ENCODE peak calls at places on chromosomes 1 and 21, in eight cellular contexts. One of them, this sample, is unnamed.

GRCh38 chr1:159800177-159800935 is 1.8 kb upstream of the FCRL6 start:
- DNase-seq in PC-3: peak; percentile 19
- DNase-seq in mammary epithelial cell: no peak
- DNase-seq in H9: no peak
- DNase-seq in neural progenitor cell: no peak
- DNase-seq in GM23248: peak; percentile 34
- DNase-seq in fibroblast of lung: no peak
- DNase-seq in neuronal stem cell: no peak
- DNase-seq in this sample: no peak

GRCh38 chr1:920506-920905 is 3.2 kb upstream of the SAMD11 start:
- DNase-seq in PC-3: no peak
- DNase-seq in mammary epithelial cell: no peak
- DNase-seq in H9: no peak
- DNase-seq in neural progenitor cell: no peak
- DNase-seq in GM23248: no peak
- DNase-seq in fibroblast of lung: no peak
- DNase-seq in neuronal stem cell: no peak
- DNase-seq in this sample: no peak

GRCh38 chr1:210143465-210144062 is 89.0 kb upstream of the SERTAD4 start:
- DNase-seq in PC-3: peak; percentile 95
- DNase-seq in mammary epithelial cell: peak; percentile 51
- DNase-seq in H9: peak; percentile 34
- DNase-seq in neural progenitor cell: peak; percentile 81
- DNase-seq in GM23248: peak; percentile 75
- DNase-seq in fibroblast of lung: peak; percentile 63
- DNase-seq in neuronal stem cell: peak; percentile 54
- DNase-seq in this sample: peak; percentile 75

GRCh38 chr1:200153277-200154055 is 126.0 kb downstream of the NR5A2 start:
- DNase-seq in PC-3: no peak
- DNase-seq in mammary epithelial cell: no peak
- DNase-seq in H9: no peak
- DNase-seq in neural progenitor cell: no peak
- DNase-seq in GM23248: no peak
- DNase-seq in fibroblast of lung: no peak
- DNase-seq in neuronal stem cell: no peak
- DNase-seq in this sample: no peak

GRCh38 chr1:223702735-223703667 is 9.3 kb upstream of the CAPN2 start:
- DNase-seq in PC-3: peak; percentile 98
- DNase-seq in mammary epithelial cell: peak; percentile 59
- DNase-seq in H9: no peak
- DNase-seq in neural progenitor cell: no peak
- DNase-seq in GM23248: peak; percentile 96
- DNase-seq in fibroblast of lung: peak; percentile 76
- DNase-seq in neuronal stem cell: no peak
- DNase-seq in this sample: no peak

GRCh38 chr1:91582431-91582921 is 81.8 kb downstream of the CDC7 start:
- DNase-seq in PC-3: peak; percentile 89
- DNase-seq in mammary epithelial cell: peak; percentile 85
- DNase-seq in H9: no peak
- DNase-seq in neural progenitor cell: no peak
- DNase-seq in GM23248: peak; percentile 95
- DNase-seq in fibroblast of lung: peak; percentile 97
- DNase-seq in neuronal stem cell: no peak
- DNase-seq in this sample: no peak

GRCh38 chr1:194055545-194055944 is 869.1 kb upstream of the B3GALT2 start:
- DNase-seq in PC-3: no peak
- DNase-seq in mammary epithelial cell: no peak
- DNase-seq in H9: no peak
- DNase-seq in neural progenitor cell: no peak
- DNase-seq in GM23248: no peak
- DNase-seq in fibroblast of lung: peak; percentile 10
- DNase-seq in neuronal stem cell: no peak
- DNase-seq in this sample: no peak

GRCh38 chr1:81226603-81226928 is 574.2 kb upstream of the ADGRL2 start:
- DNase-seq in PC-3: no peak
- DNase-seq in mammary epithelial cell: no peak
- DNase-seq in H9: no peak
- DNase-seq in neural progenitor cell: no peak
- DNase-seq in GM23248: no peak
- DNase-seq in fibroblast of lung: no peak
- DNase-seq in neuronal stem cell: no peak
- DNase-seq in this sample: no peak

GRCh38 chr1:37479255-37480124 is 5.1 kb downstream of the ZC3H12A start:
- DNase-seq in PC-3: peak; percentile 98
- DNase-seq in mammary epithelial cell: peak; percentile 99
- DNase-seq in H9: no peak
- DNase-seq in neural progenitor cell: no peak
- DNase-seq in GM23248: peak; percentile 97
- DNase-seq in fibroblast of lung: peak; percentile 88
- DNase-seq in neuronal stem cell: no peak
- DNase-seq in this sample: peak; percentile 98

GRCh38 chr21:18155508-18156193 is 89.0 kb upstream of the CHODL start:
- DNase-seq in PC-3: peak; percentile 9
- DNase-seq in mammary epithelial cell: no peak
- DNase-seq in H9: no peak
- DNase-seq in neural progenitor cell: peak; percentile 42
- DNase-seq in GM23248: no peak
- DNase-seq in fibroblast of lung: peak; percentile 36
- DNase-seq in neuronal stem cell: peak; percentile 26
- DNase-seq in this sample: no peak

GRCh38 chr1:147904726-147905125 is 2.1 kb downstream of the GJA8 start:
- DNase-seq in PC-3: no peak
- DNase-seq in mammary epithelial cell: no peak
- DNase-seq in H9: no peak
- DNase-seq in neural progenitor cell: no peak
- DNase-seq in GM23248: no peak
- DNase-seq in fibroblast of lung: no peak
- DNase-seq in neuronal stem cell: no peak
- DNase-seq in this sample: no peak

GRCh38 chr1:107926436-107927080 is 38.4 kb downstream of the VAV3 start:
- DNase-seq in PC-3: peak; percentile 3
- DNase-seq in mammary epithelial cell: peak; percentile 55
- DNase-seq in H9: no peak
- DNase-seq in neural progenitor cell: no peak
- DNase-seq in GM23248: no peak
- DNase-seq in fibroblast of lung: peak; percentile 13
- DNase-seq in neuronal stem cell: no peak
- DNase-seq in this sample: no peak

GRCh38 chr1:170663011-170663410 is 920 bp upstream of the PRRX1 start:
- DNase-seq in PC-3: no peak
- DNase-seq in mammary epithelial cell: no peak
- DNase-seq in H9: peak; percentile 36
- DNase-seq in neural progenitor cell: peak; percentile 75
- DNase-seq in GM23248: peak; percentile 57
- DNase-seq in fibroblast of lung: peak; percentile 40
- DNase-seq in neuronal stem cell: no peak
- DNase-seq in this sample: no peak

DNA sequence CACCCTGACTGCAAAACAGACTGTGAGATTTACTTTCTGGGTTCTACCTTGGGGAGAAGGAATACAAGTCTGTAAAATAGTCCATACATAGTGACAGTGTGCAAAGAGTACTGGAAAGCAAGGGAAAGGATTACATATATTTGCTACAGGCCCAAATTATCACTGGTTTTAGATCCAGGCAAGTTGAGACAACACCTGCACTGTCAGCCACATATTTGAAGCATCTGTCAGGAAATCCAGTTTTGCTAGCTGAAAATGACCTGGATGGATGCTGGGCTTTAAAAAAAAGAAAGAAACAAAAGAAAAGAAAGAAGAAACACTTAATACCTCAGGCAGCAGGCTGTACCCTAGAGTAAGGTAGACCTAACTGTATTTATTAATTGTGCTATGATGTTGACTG is 23.9 kb upstream of the SPRR2G start:
- DNase-seq in PC-3: no peak
- DNase-seq in mammary epithelial cell: peak; percentile 81
- DNase-seq in H9: no peak
- DNase-seq in neural progenitor cell: no peak
- DNase-seq in GM23248: no peak
- DNase-seq in fibroblast of lung: no peak
- DNase-seq in neuronal stem cell: no peak
- DNase-seq in this sample: no peak
- H3K9ac ChIP-seq in PC-3: no peak overlapping the region
- H3K9ac ChIP-seq in mammary epithelial cell: no peak overlapping the region
- H3K9ac ChIP-seq in H9: no peak overlapping the region
- H3K9ac ChIP-seq in neural progenitor cell: no peak overlapping the region
- H3K9ac ChIP-seq in GM23248: no peak overlapping the region
- H3K9ac ChIP-seq in fibroblast of lung: no peak overlapping the region
- H3K9ac ChIP-seq in neuronal stem cell: no peak overlapping the region
- H3K9ac ChIP-seq in this sample: no peak overlapping the region

DNA sequence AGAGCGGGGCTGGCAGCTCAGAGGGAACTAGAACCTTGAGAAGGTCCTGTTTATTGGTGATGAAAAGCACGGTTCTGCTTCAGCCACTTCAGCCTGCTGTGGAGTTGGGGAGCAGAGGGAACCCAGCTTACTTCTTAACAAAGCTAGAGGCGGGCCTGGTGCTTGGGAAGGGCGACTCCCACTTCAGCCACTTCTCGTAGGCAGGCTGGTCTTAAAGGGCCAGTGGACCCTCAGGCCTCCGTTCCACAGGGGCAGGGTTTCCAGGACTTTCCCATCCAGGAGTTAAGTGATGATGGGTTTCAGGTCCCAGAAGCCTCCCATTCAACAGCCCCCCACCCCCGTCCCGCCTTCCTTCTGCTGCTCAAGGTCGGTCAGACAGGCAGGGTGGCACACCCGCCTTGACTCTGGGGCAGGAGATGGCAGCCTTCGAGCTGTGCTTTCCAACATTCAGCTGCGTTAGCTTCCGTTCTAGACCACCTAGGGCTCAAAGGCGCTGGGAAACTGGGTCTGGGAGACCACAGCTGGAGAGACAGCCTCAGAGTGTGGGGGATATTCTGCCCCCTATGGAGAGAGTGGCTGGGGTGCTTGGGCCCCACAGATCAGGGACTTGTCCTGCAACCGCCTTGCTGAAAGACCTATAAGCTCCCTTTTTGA is 3.4 kb downstream of the RUNX3 start:
- DNase-seq in PC-3: no peak
- DNase-seq in mammary epithelial cell: no peak
- DNase-seq in H9: no peak
- DNase-seq in neural progenitor cell: peak; percentile 66
- DNase-seq in GM23248: peak; percentile 57
- DNase-seq in fibroblast of lung: no peak
- DNase-seq in neuronal stem cell: peak; percentile 53
- DNase-seq in this sample: no peak
- H3K9ac ChIP-seq in PC-3: no peak overlapping the region
- H3K9ac ChIP-seq in mammary epithelial cell: no peak overlapping the region
- H3K9ac ChIP-seq in H9: no peak overlapping the region
- H3K9ac ChIP-seq in neural progenitor cell: no peak overlapping the region
- H3K9ac ChIP-seq in GM23248: no peak overlapping the region
- H3K9ac ChIP-seq in fibroblast of lung: no peak overlapping the region
- H3K9ac ChIP-seq in neuronal stem cell: no peak overlapping the region
- H3K9ac ChIP-seq in this sample: peak overlapping the region; percentile 16

DNA sequence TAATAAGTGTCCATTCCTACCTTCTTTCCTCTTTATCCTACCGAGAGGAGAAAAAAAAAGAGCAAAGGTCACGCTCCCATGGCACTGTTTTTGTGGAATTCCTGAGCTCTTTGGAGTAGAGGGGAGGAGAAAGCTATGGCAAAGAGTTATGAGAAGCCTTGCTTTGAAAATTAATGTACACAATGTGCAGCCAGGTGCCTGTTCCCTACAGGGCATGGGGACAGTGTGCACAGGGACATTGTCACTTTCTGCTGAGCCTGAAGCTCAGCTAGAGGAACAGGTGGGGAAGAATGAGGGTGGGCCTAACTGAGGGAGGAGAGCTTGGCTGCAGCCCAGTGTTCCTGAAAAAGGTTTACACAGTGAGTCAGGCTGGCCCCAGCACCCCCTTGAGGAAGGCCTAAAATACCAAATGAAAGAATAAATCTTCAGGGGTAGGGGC is 66.1 kb downstream of the PLXNA2 start:
- DNase-seq in PC-3: peak; percentile 85
- DNase-seq in mammary epithelial cell: no peak
- DNase-seq in H9: no peak
- DNase-seq in neural progenitor cell: no peak
- DNase-seq in GM23248: no peak
- DNase-seq in fibroblast of lung: peak; percentile 39
- DNase-seq in neuronal stem cell: no peak
- DNase-seq in this sample: no peak
- H3K9ac ChIP-seq in PC-3: no peak overlapping the region
- H3K9ac ChIP-seq in mammary epithelial cell: no peak overlapping the region
- H3K9ac ChIP-seq in H9: no peak overlapping the region
- H3K9ac ChIP-seq in neural progenitor cell: no peak overlapping the region
- H3K9ac ChIP-seq in GM23248: no peak overlapping the region
- H3K9ac ChIP-seq in fibroblast of lung: no peak overlapping the region
- H3K9ac ChIP-seq in neuronal stem cell: no peak overlapping the region
- H3K9ac ChIP-seq in this sample: no peak overlapping the region

DNA sequence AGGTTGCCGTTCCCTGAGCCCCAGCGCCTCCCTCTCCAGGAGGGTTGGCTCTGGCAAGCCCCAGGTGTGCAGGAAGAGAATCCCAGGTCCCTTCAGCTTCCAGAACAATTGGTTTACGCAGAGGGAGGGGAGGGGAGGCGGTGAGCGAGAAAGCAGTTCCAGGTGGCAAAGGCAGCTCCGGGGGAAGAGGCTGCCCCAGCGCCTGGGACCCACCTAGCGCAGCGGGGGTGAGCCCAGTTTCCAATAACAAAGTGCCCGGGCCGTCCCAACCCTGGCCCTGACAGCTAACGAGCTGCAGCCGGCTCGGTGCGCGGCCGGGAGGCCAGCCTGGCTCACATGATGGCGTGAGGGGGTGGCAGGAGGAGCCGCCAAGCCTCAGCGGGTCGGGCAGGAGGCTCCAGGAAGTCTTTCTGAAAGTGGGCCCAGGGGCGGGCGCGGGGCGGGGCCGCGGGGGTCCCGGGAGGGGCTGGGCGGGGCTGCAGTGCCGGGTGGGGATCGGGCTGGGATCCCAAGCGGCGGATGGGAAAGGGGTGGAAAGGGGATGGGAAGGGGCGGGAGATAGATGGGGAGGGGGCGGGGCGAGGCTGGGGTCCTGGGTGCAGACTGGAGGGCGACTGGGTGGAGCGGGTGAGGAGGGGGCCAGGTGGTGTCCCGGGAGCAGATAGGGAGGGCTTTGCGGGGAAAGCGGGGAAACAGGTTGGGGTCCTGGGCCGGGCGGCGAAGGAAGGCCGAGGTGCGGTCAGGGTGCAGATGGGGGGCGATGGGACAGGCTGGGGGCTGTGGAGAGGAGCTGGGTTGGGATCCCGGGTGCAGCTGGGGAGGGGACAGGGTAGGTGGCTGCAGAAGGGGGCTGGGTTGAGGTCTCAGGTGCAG is 22.8 kb downstream of the DHRS3 start:
- DNase-seq in PC-3: peak; percentile 56
- DNase-seq in mammary epithelial cell: peak; percentile 62
- DNase-seq in H9: peak; percentile 96
- DNase-seq in neural progenitor cell: peak; percentile 79
- DNase-seq in GM23248: peak; percentile 88
- DNase-seq in fibroblast of lung: peak; percentile 83
- DNase-seq in neuronal stem cell: peak; percentile 48
- DNase-seq in this sample: peak; percentile 96
- H3K9ac ChIP-seq in PC-3: peak overlapping the region; percentile 63
- H3K9ac ChIP-seq in mammary epithelial cell: no peak overlapping the region
- H3K9ac ChIP-seq in H9: no peak overlapping the region
- H3K9ac ChIP-seq in neural progenitor cell: no peak overlapping the region
- H3K9ac ChIP-seq in GM23248: peak overlapping the region; percentile 93
- H3K9ac ChIP-seq in fibroblast of lung: peak overlapping the region; percentile 57
- H3K9ac ChIP-seq in neuronal stem cell: peak overlapping the region; percentile 47
- H3K9ac ChIP-seq in this sample: peak overlapping the region; percentile 51